ENCODE peak calls at places on chromosomes 6 and 20, in ten cellular contexts. One of them, this sample, is unnamed.

GRCh38 chr20:49571553-49571835 is 3.6 kb upstream of the PTGIS start:
- DNase-seq in A549: no peak
- DNase-seq in fibroblast of pulmonary artery: no peak
- DNase-seq in NCI-H774: no peak
- DNase-seq in T47D: no peak
- DNase-seq in kidney tubule cell: no peak
- DNase-seq in spleen: no peak
- DNase-seq in ovary: no peak
- DNase-seq in BJ: no peak
- DNase-seq in activated naive CD4-positive, alpha-beta T cell: no peak
- DNase-seq in this sample: no peak

GRCh38 chr6:109455161-109455501 is 441 bp downstream of the MICAL1 start:
- DNase-seq in T47D: no peak
- DNase-seq in NCI-H774: no peak
- DNase-seq in A549: no peak
- DNase-seq in fibroblast of pulmonary artery: no peak
- DNase-seq in kidney tubule cell: no peak
- DNase-seq in spleen: peak; percentile 92
- DNase-seq in ovary: no peak
- DNase-seq in activated naive CD4-positive, alpha-beta T cell: no peak
- DNase-seq in BJ: no peak
- DNase-seq in this sample: no peak

GRCh38 chr20:32966881-32967781 is 37.1 kb downstream of the SUN5 start:
- DNase-seq in BJ: no peak
- DNase-seq in fibroblast of pulmonary artery: no peak
- DNase-seq in spleen: no peak
- DNase-seq in A549: no peak
- DNase-seq in kidney tubule cell: no peak
- DNase-seq in T47D: no peak
- DNase-seq in ovary: no peak
- DNase-seq in NCI-H774: no peak
- DNase-seq in activated naive CD4-positive, alpha-beta T cell: no peak
- DNase-seq in this sample: no peak

GRCh38 chr6:89035252-89036106 is 45.1 kb upstream of the PNRC1 start:
- DNase-seq in activated naive CD4-positive, alpha-beta T cell: no peak
- DNase-seq in kidney tubule cell: peak; percentile 97
- DNase-seq in ovary: peak; percentile 91
- DNase-seq in fibroblast of pulmonary artery: peak; percentile 100
- DNase-seq in spleen: no peak
- DNase-seq in NCI-H774: no peak
- DNase-seq in BJ: peak; percentile 88
- DNase-seq in T47D: peak; percentile 19
- DNase-seq in A549: peak; percentile 51
- DNase-seq in this sample: peak; percentile 50

GRCh38 chr6:28171271-28171670 is 29.6 kb downstream of the ZKSCAN8 start:
- DNase-seq in spleen: no peak
- DNase-seq in A549: no peak
- DNase-seq in kidney tubule cell: no peak
- DNase-seq in fibroblast of pulmonary artery: no peak
- DNase-seq in T47D: no peak
- DNase-seq in activated naive CD4-positive, alpha-beta T cell: no peak
- DNase-seq in NCI-H774: no peak
- DNase-seq in ovary: no peak
- DNase-seq in BJ: no peak
- DNase-seq in this sample: no peak

GRCh38 chr6:164124986-164125385 is 710.5 kb downstream of the QKI start:
- DNase-seq in activated naive CD4-positive, alpha-beta T cell: no peak
- DNase-seq in BJ: no peak
- DNase-seq in A549: no peak
- DNase-seq in spleen: no peak
- DNase-seq in kidney tubule cell: peak; percentile 2
- DNase-seq in ovary: no peak
- DNase-seq in NCI-H774: no peak
- DNase-seq in fibroblast of pulmonary artery: no peak
- DNase-seq in T47D: no peak
- DNase-seq in this sample: no peak

GRCh38 chr6:125310994-125311649 is 9.4 kb upstream of the HDDC2 start:
- DNase-seq in ovary: no peak
- DNase-seq in fibroblast of pulmonary artery: peak; percentile 82
- DNase-seq in activated naive CD4-positive, alpha-beta T cell: no peak
- DNase-seq in T47D: peak; percentile 77
- DNase-seq in A549: peak; percentile 30
- DNase-seq in spleen: no peak
- DNase-seq in NCI-H774: peak; percentile 81
- DNase-seq in kidney tubule cell: peak; percentile 70
- DNase-seq in BJ: no peak
- DNase-seq in this sample: no peak

GRCh38 chr6:165049362-165049761 is 260.0 kb downstream of the C6orf118 start:
- DNase-seq in A549: no peak
- DNase-seq in BJ: no peak
- DNase-seq in kidney tubule cell: peak; percentile 40
- DNase-seq in spleen: no peak
- DNase-seq in fibroblast of pulmonary artery: peak; percentile 30
- DNase-seq in T47D: peak; percentile 18
- DNase-seq in activated naive CD4-positive, alpha-beta T cell: no peak
- DNase-seq in ovary: no peak
- DNase-seq in NCI-H774: peak; percentile 20
- DNase-seq in this sample: no peak

GRCh38 chr6:35008858-35009257 is 119.8 kb downstream of the ANKS1A start:
- DNase-seq in NCI-H774: no peak
- DNase-seq in ovary: no peak
- DNase-seq in T47D: no peak
- DNase-seq in activated naive CD4-positive, alpha-beta T cell: no peak
- DNase-seq in fibroblast of pulmonary artery: no peak
- DNase-seq in spleen: no peak
- DNase-seq in kidney tubule cell: no peak
- DNase-seq in A549: no peak
- DNase-seq in BJ: no peak
- DNase-seq in this sample: no peak

GRCh38 chr20:9075264-9076095 is 6.6 kb downstream of the PLCB4 start:
- DNase-seq in spleen: no peak
- DNase-seq in activated naive CD4-positive, alpha-beta T cell: no peak
- DNase-seq in BJ: no peak
- DNase-seq in ovary: no peak
- DNase-seq in T47D: peak; percentile 34
- DNase-seq in fibroblast of pulmonary artery: no peak
- DNase-seq in A549: no peak
- DNase-seq in NCI-H774: no peak
- DNase-seq in kidney tubule cell: no peak
- DNase-seq in this sample: no peak

GRCh38 chr20:31475032-31475431 is at the start of the genes DEFB124 and REM1:
- DNase-seq in A549: no peak
- DNase-seq in spleen: no peak
- DNase-seq in fibroblast of pulmonary artery: no peak
- DNase-seq in activated naive CD4-positive, alpha-beta T cell: no peak
- DNase-seq in T47D: no peak
- DNase-seq in NCI-H774: no peak
- DNase-seq in ovary: peak; percentile 56
- DNase-seq in BJ: no peak
- DNase-seq in kidney tubule cell: no peak
- DNase-seq in this sample: no peak

GRCh38 chr6:132369526-132369925 is 31.7 kb downstream of the MOXD1 start:
- DNase-seq in ovary: no peak
- DNase-seq in fibroblast of pulmonary artery: peak; percentile 75
- DNase-seq in spleen: no peak
- DNase-seq in T47D: no peak
- DNase-seq in NCI-H774: no peak
- DNase-seq in activated naive CD4-positive, alpha-beta T cell: no peak
- DNase-seq in A549: no peak
- DNase-seq in kidney tubule cell: peak; percentile 6
- DNase-seq in BJ: peak; percentile 37
- DNase-seq in this sample: no peak

GRCh38 chr20:20668639-20669038 is 43.8 kb downstream of the RALGAPA2 start:
- DNase-seq in fibroblast of pulmonary artery: peak; percentile 4
- DNase-seq in spleen: no peak
- DNase-seq in BJ: no peak
- DNase-seq in A549: no peak
- DNase-seq in T47D: no peak
- DNase-seq in NCI-H774: no peak
- DNase-seq in ovary: no peak
- DNase-seq in activated naive CD4-positive, alpha-beta T cell: no peak
- DNase-seq in kidney tubule cell: no peak
- DNase-seq in this sample: no peak

GRCh38 chr6:55963301-55963700 is 87.9 kb upstream of the BMP5 start:
- DNase-seq in fibroblast of pulmonary artery: peak; percentile 26
- DNase-seq in ovary: no peak
- DNase-seq in A549: no peak
- DNase-seq in T47D: peak; percentile 13
- DNase-seq in BJ: no peak
- DNase-seq in activated naive CD4-positive, alpha-beta T cell: no peak
- DNase-seq in NCI-H774: no peak
- DNase-seq in spleen: no peak
- DNase-seq in kidney tubule cell: peak; percentile 9
- DNase-seq in this sample: no peak

GRCh38 chr6:6803180-6803978 is 214.9 kb downstream of the LY86 start:
- DNase-seq in A549: no peak
- DNase-seq in NCI-H774: no peak
- DNase-seq in ovary: no peak
- DNase-seq in T47D: peak; percentile 64
- DNase-seq in kidney tubule cell: peak; percentile 97
- DNase-seq in BJ: no peak
- DNase-seq in fibroblast of pulmonary artery: no peak
- DNase-seq in activated naive CD4-positive, alpha-beta T cell: no peak
- DNase-seq in spleen: peak; percentile 88
- DNase-seq in this sample: no peak

GRCh38 chr6:29825848-29826247 is 1.8 kb upstream of the HLA-G start:
- DNase-seq in NCI-H774: no peak
- DNase-seq in BJ: no peak
- DNase-seq in ovary: no peak
- DNase-seq in fibroblast of pulmonary artery: no peak
- DNase-seq in spleen: no peak
- DNase-seq in activated naive CD4-positive, alpha-beta T cell: no peak
- DNase-seq in kidney tubule cell: peak; percentile 31
- DNase-seq in A549: no peak
- DNase-seq in T47D: no peak
- DNase-seq in this sample: no peak

GRCh38 chr20:58471161-58471834 is 43.9 kb downstream of the APCDD1L start:
- DNase-seq in NCI-H774: no peak
- DNase-seq in T47D: no peak
- DNase-seq in activated naive CD4-positive, alpha-beta T cell: no peak
- DNase-seq in ovary: peak; percentile 78
- DNase-seq in fibroblast of pulmonary artery: peak; percentile 17
- DNase-seq in BJ: no peak
- DNase-seq in spleen: no peak
- DNase-seq in A549: no peak
- DNase-seq in kidney tubule cell: no peak
- DNase-seq in this sample: no peak

GRCh38 chr20:14449323-14449722 is 111.9 kb upstream of the FLRT3 start:
- DNase-seq in NCI-H774: no peak
- DNase-seq in fibroblast of pulmonary artery: peak; percentile 27
- DNase-seq in T47D: no peak
- DNase-seq in kidney tubule cell: peak; percentile 63
- DNase-seq in ovary: no peak
- DNase-seq in spleen: no peak
- DNase-seq in BJ: no peak
- DNase-seq in activated naive CD4-positive, alpha-beta T cell: no peak
- DNase-seq in A549: no peak
- DNase-seq in this sample: no peak

GRCh38 chr6:2020909-2021308 is 224.5 kb downstream of the GMDS start:
- DNase-seq in NCI-H774: peak; percentile 18
- DNase-seq in fibroblast of pulmonary artery: peak; percentile 8
- DNase-seq in kidney tubule cell: peak; percentile 64
- DNase-seq in ovary: no peak
- DNase-seq in BJ: peak; percentile 63
- DNase-seq in A549: no peak
- DNase-seq in spleen: no peak
- DNase-seq in T47D: no peak
- DNase-seq in activated naive CD4-positive, alpha-beta T cell: no peak
- DNase-seq in this sample: no peak

GRCh38 chr6:14002176-14002947 is 77.6 kb downstream of the RNF182 start:
- DNase-seq in A549: no peak
- DNase-seq in BJ: no peak
- DNase-seq in NCI-H774: no peak
- DNase-seq in T47D: no peak
- DNase-seq in fibroblast of pulmonary artery: no peak
- DNase-seq in spleen: no peak
- DNase-seq in kidney tubule cell: no peak
- DNase-seq in ovary: no peak
- DNase-seq in activated naive CD4-positive, alpha-beta T cell: no peak
- DNase-seq in this sample: no peak

This sample was measured in GOT3.